ENCODE peak calls at places on chromosome 5, in eight cellular contexts. One of them, this sample, is unnamed.
A peak's percentile ranks its signal among the peaks of the same experiment; 100 is the strongest.

GRCh38 chr5:79456449-79456848 is 57.5 kb downstream of the HOMER1 start:
- DNase-seq in suprapubic skin: no peak
- DNase-seq in cardiac septum: no peak
- DNase-seq in HCT116: no peak
- DNase-seq in IMR-90: no peak
- DNase-seq in substantia nigra: no peak
- DNase-seq in right atrium auricular region: no peak
- DNase-seq in activated T-helper 2 cell treated with anti-CD3 and anti-CD28 coated beads, Interferon-gamma antibody, Interleukin-2, Interleukin-4, amounts not matched to agents 10 μg/mL and 5 μg/mL and 100 μg/mL, durations not matched to agents 14 hours and 24 hours and 36 hours: no peak
- DNase-seq in this sample: no peak

GRCh38 chr5:5340206-5340729 is 82.2 kb upstream of the ICE1 start:
- DNase-seq in suprapubic skin: peak; percentile 87
- DNase-seq in cardiac septum: no peak
- DNase-seq in HCT116: peak; percentile 80
- DNase-seq in IMR-90: peak; percentile 83
- DNase-seq in substantia nigra: no peak
- DNase-seq in right atrium auricular region: peak; percentile 71
- DNase-seq in activated T-helper 2 cell treated with anti-CD3 and anti-CD28 coated beads, Interferon-gamma antibody, Interleukin-2, Interleukin-4, amounts not matched to agents 10 μg/mL and 5 μg/mL and 100 μg/mL, durations not matched to agents 14 hours and 24 hours and 36 hours: no peak
- DNase-seq in this sample: peak; percentile 75

GRCh38 chr5:175885813-175886212 is 14.4 kb downstream of the CPLX2 start:
- DNase-seq in suprapubic skin: no peak
- DNase-seq in cardiac septum: no peak
- DNase-seq in HCT116: no peak
- DNase-seq in IMR-90: no peak
- DNase-seq in substantia nigra: no peak
- DNase-seq in right atrium auricular region: no peak
- DNase-seq in activated T-helper 2 cell treated with anti-CD3 and anti-CD28 coated beads, Interferon-gamma antibody, Interleukin-2, Interleukin-4, amounts not matched to agents 10 μg/mL and 5 μg/mL and 100 μg/mL, durations not matched to agents 14 hours and 24 hours and 36 hours: no peak
- DNase-seq in this sample: no peak

GRCh38 chr5:6856658-6857057 is 143.4 kb downstream of the TENT4A start:
- DNase-seq in suprapubic skin: no peak
- DNase-seq in cardiac septum: no peak
- DNase-seq in HCT116: no peak
- DNase-seq in IMR-90: no peak
- DNase-seq in substantia nigra: no peak
- DNase-seq in right atrium auricular region: no peak
- DNase-seq in activated T-helper 2 cell treated with anti-CD3 and anti-CD28 coated beads, Interferon-gamma antibody, Interleukin-2, Interleukin-4, amounts not matched to agents 10 μg/mL and 5 μg/mL and 100 μg/mL, durations not matched to agents 14 hours and 24 hours and 36 hours: no peak
- DNase-seq in this sample: no peak

GRCh38 chr5:150036513-150036912 is 36.0 kb downstream of the HMGXB3 start:
- DNase-seq in suprapubic skin: no peak
- DNase-seq in cardiac septum: no peak
- DNase-seq in HCT116: no peak
- DNase-seq in IMR-90: peak; percentile 99
- DNase-seq in substantia nigra: no peak
- DNase-seq in right atrium auricular region: no peak
- DNase-seq in activated T-helper 2 cell treated with anti-CD3 and anti-CD28 coated beads, Interferon-gamma antibody, Interleukin-2, Interleukin-4, amounts not matched to agents 10 μg/mL and 5 μg/mL and 100 μg/mL, durations not matched to agents 14 hours and 24 hours and 36 hours: no peak
- DNase-seq in this sample: no peak

GRCh38 chr5:92401492-92401891 is 1018.4 kb upstream of the ARRDC3 start:
- DNase-seq in suprapubic skin: no peak
- DNase-seq in cardiac septum: no peak
- DNase-seq in HCT116: no peak
- DNase-seq in IMR-90: peak; percentile 14
- DNase-seq in substantia nigra: no peak
- DNase-seq in right atrium auricular region: no peak
- DNase-seq in activated T-helper 2 cell treated with anti-CD3 and anti-CD28 coated beads, Interferon-gamma antibody, Interleukin-2, Interleukin-4, amounts not matched to agents 10 μg/mL and 5 μg/mL and 100 μg/mL, durations not matched to agents 14 hours and 24 hours and 36 hours: no peak
- DNase-seq in this sample: no peak

GRCh38 chr5:154850255-154851062 is at the start of gene FAXDC2:
- DNase-seq in suprapubic skin: peak; percentile 93
- DNase-seq in cardiac septum: peak; percentile 89
- DNase-seq in HCT116: no peak
- DNase-seq in IMR-90: peak; percentile 88
- DNase-seq in substantia nigra: peak; percentile 78
- DNase-seq in right atrium auricular region: peak; percentile 93
- DNase-seq in activated T-helper 2 cell treated with anti-CD3 and anti-CD28 coated beads, Interferon-gamma antibody, Interleukin-2, Interleukin-4, amounts not matched to agents 10 μg/mL and 5 μg/mL and 100 μg/mL, durations not matched to agents 14 hours and 24 hours and 36 hours: no peak
- DNase-seq in this sample: peak; percentile 37

GRCh38 chr5:134136771-134137170 is 22.3 kb downstream of the TCF7 start:
- DNase-seq in suprapubic skin: peak; percentile 41
- DNase-seq in cardiac septum: peak; percentile 39
- DNase-seq in HCT116: no peak
- DNase-seq in IMR-90: no peak
- DNase-seq in substantia nigra: no peak
- DNase-seq in right atrium auricular region: peak; percentile 50
- DNase-seq in activated T-helper 2 cell treated with anti-CD3 and anti-CD28 coated beads, Interferon-gamma antibody, Interleukin-2, Interleukin-4, amounts not matched to agents 10 μg/mL and 5 μg/mL and 100 μg/mL, durations not matched to agents 14 hours and 24 hours and 36 hours: no peak
- DNase-seq in this sample: no peak

GRCh38 chr5:136132087-136132486 is 558 bp upstream of the SMAD5 start:
- DNase-seq in suprapubic skin: no peak
- DNase-seq in cardiac septum: no peak
- DNase-seq in HCT116: no peak
- DNase-seq in IMR-90: no peak
- DNase-seq in substantia nigra: peak; percentile 5
- DNase-seq in right atrium auricular region: no peak
- DNase-seq in activated T-helper 2 cell treated with anti-CD3 and anti-CD28 coated beads, Interferon-gamma antibody, Interleukin-2, Interleukin-4, amounts not matched to agents 10 μg/mL and 5 μg/mL and 100 μg/mL, durations not matched to agents 14 hours and 24 hours and 36 hours: no peak
- DNase-seq in this sample: no peak

GRCh38 chr5:79811904-79812303 is 122.3 kb downstream of the CMYA5 start:
- DNase-seq in suprapubic skin: no peak
- DNase-seq in cardiac septum: no peak
- DNase-seq in HCT116: no peak
- DNase-seq in IMR-90: no peak
- DNase-seq in substantia nigra: no peak
- DNase-seq in right atrium auricular region: no peak
- DNase-seq in activated T-helper 2 cell treated with anti-CD3 and anti-CD28 coated beads, Interferon-gamma antibody, Interleukin-2, Interleukin-4, amounts not matched to agents 10 μg/mL and 5 μg/mL and 100 μg/mL, durations not matched to agents 14 hours and 24 hours and 36 hours: no peak
- DNase-seq in this sample: no peak

GRCh38 chr5:92374859-92375258 is 991.7 kb upstream of the ARRDC3 start:
- DNase-seq in suprapubic skin: no peak
- DNase-seq in cardiac septum: no peak
- DNase-seq in HCT116: no peak
- DNase-seq in IMR-90: no peak
- DNase-seq in substantia nigra: no peak
- DNase-seq in right atrium auricular region: no peak
- DNase-seq in activated T-helper 2 cell treated with anti-CD3 and anti-CD28 coated beads, Interferon-gamma antibody, Interleukin-2, Interleukin-4, amounts not matched to agents 10 μg/mL and 5 μg/mL and 100 μg/mL, durations not matched to agents 14 hours and 24 hours and 36 hours: no peak
- DNase-seq in this sample: no peak

GRCh38 chr5:69238760-69239251 is 4.1 kb downstream of the CDK7 start:
- DNase-seq in suprapubic skin: no peak
- DNase-seq in cardiac septum: no peak
- DNase-seq in HCT116: peak; percentile 71
- DNase-seq in IMR-90: peak; percentile 96
- DNase-seq in substantia nigra: no peak
- DNase-seq in right atrium auricular region: no peak
- DNase-seq in activated T-helper 2 cell treated with anti-CD3 and anti-CD28 coated beads, Interferon-gamma antibody, Interleukin-2, Interleukin-4, amounts not matched to agents 10 μg/mL and 5 μg/mL and 100 μg/mL, durations not matched to agents 14 hours and 24 hours and 36 hours: no peak
- DNase-seq in this sample: no peak

GRCh38 chr5:68652507-68652906 is 437.0 kb downstream of the PIK3R1 start:
- DNase-seq in suprapubic skin: no peak
- DNase-seq in cardiac septum: no peak
- DNase-seq in HCT116: no peak
- DNase-seq in IMR-90: no peak
- DNase-seq in substantia nigra: no peak
- DNase-seq in right atrium auricular region: no peak
- DNase-seq in activated T-helper 2 cell treated with anti-CD3 and anti-CD28 coated beads, Interferon-gamma antibody, Interleukin-2, Interleukin-4, amounts not matched to agents 10 μg/mL and 5 μg/mL and 100 μg/mL, durations not matched to agents 14 hours and 24 hours and 36 hours: no peak
- DNase-seq in this sample: no peak

GRCh38 chr5:62282951-62283446 is 23.0 kb upstream of the KIF2A start:
- DNase-seq in suprapubic skin: no peak
- DNase-seq in cardiac septum: no peak
- DNase-seq in HCT116: no peak
- DNase-seq in IMR-90: no peak
- DNase-seq in substantia nigra: no peak
- DNase-seq in right atrium auricular region: no peak
- DNase-seq in activated T-helper 2 cell treated with anti-CD3 and anti-CD28 coated beads, Interferon-gamma antibody, Interleukin-2, Interleukin-4, amounts not matched to agents 10 μg/mL and 5 μg/mL and 100 μg/mL, durations not matched to agents 14 hours and 24 hours and 36 hours: no peak
- DNase-seq in this sample: no peak

GRCh38 chr5:86997501-86997900 is 270.2 kb upstream of the RASA1 start:
- DNase-seq in suprapubic skin: no peak
- DNase-seq in cardiac septum: no peak
- DNase-seq in HCT116: no peak
- DNase-seq in IMR-90: no peak
- DNase-seq in substantia nigra: no peak
- DNase-seq in right atrium auricular region: no peak
- DNase-seq in activated T-helper 2 cell treated with anti-CD3 and anti-CD28 coated beads, Interferon-gamma antibody, Interleukin-2, Interleukin-4, amounts not matched to agents 10 μg/mL and 5 μg/mL and 100 μg/mL, durations not matched to agents 14 hours and 24 hours and 36 hours: no peak
- DNase-seq in this sample: no peak

GRCh38 chr5:135222171-135222681 is 176.8 kb downstream of the MACROH2A1 start:
- DNase-seq in suprapubic skin: peak; percentile 63
- DNase-seq in cardiac septum: no peak
- DNase-seq in HCT116: peak; percentile 15
- DNase-seq in IMR-90: no peak
- DNase-seq in substantia nigra: no peak
- DNase-seq in right atrium auricular region: peak; percentile 40
- DNase-seq in activated T-helper 2 cell treated with anti-CD3 and anti-CD28 coated beads, Interferon-gamma antibody, Interleukin-2, Interleukin-4, amounts not matched to agents 10 μg/mL and 5 μg/mL and 100 μg/mL, durations not matched to agents 14 hours and 24 hours and 36 hours: no peak
- DNase-seq in this sample: no peak

GRCh38 chr5:137185193-137185592 is 313.9 kb downstream of the SPOCK1 start:
- DNase-seq in suprapubic skin: no peak
- DNase-seq in cardiac septum: no peak
- DNase-seq in HCT116: no peak
- DNase-seq in IMR-90: no peak
- DNase-seq in substantia nigra: no peak
- DNase-seq in right atrium auricular region: no peak
- DNase-seq in activated T-helper 2 cell treated with anti-CD3 and anti-CD28 coated beads, Interferon-gamma antibody, Interleukin-2, Interleukin-4, amounts not matched to agents 10 μg/mL and 5 μg/mL and 100 μg/mL, durations not matched to agents 14 hours and 24 hours and 36 hours: no peak
- DNase-seq in this sample: no peak

GRCh38 chr5:150616024-150616470 is 24.4 kb upstream of the SYNPO start:
- DNase-seq in suprapubic skin: no peak
- DNase-seq in cardiac septum: no peak
- DNase-seq in HCT116: no peak
- DNase-seq in IMR-90: no peak
- DNase-seq in substantia nigra: no peak
- DNase-seq in right atrium auricular region: no peak
- DNase-seq in activated T-helper 2 cell treated with anti-CD3 and anti-CD28 coated beads, Interferon-gamma antibody, Interleukin-2, Interleukin-4, amounts not matched to agents 10 μg/mL and 5 μg/mL and 100 μg/mL, durations not matched to agents 14 hours and 24 hours and 36 hours: no peak
- DNase-seq in this sample: no peak

GRCh38 chr5:150161242-150162141 is 5.1 kb upstream of the CDX1 start:
- DNase-seq in suprapubic skin: peak; percentile 92
- DNase-seq in cardiac septum: peak; percentile 92
- DNase-seq in HCT116: peak; percentile 63
- DNase-seq in IMR-90: peak; percentile 65
- DNase-seq in substantia nigra: peak; percentile 35
- DNase-seq in right atrium auricular region: peak; percentile 89
- DNase-seq in activated T-helper 2 cell treated with anti-CD3 and anti-CD28 coated beads, Interferon-gamma antibody, Interleukin-2, Interleukin-4, amounts not matched to agents 10 μg/mL and 5 μg/mL and 100 μg/mL, durations not matched to agents 14 hours and 24 hours and 36 hours: peak; percentile 60
- DNase-seq in this sample: peak; percentile 53

GRCh38 chr5:142769251-142769792 is 855 bp upstream of the ARHGAP26 start:
- DNase-seq in suprapubic skin: no peak
- DNase-seq in cardiac septum: no peak
- DNase-seq in HCT116: no peak
- DNase-seq in IMR-90: no peak
- DNase-seq in substantia nigra: no peak
- DNase-seq in right atrium auricular region: no peak
- DNase-seq in activated T-helper 2 cell treated with anti-CD3 and anti-CD28 coated beads, Interferon-gamma antibody, Interleukin-2, Interleukin-4, amounts not matched to agents 10 μg/mL and 5 μg/mL and 100 μg/mL, durations not matched to agents 14 hours and 24 hours and 36 hours: no peak
- DNase-seq in this sample: no peak

GRCh38 chr5:76371955-76372319 is 31.1 kb upstream of the IQGAP2 start:
- DNase-seq in suprapubic skin: no peak
- DNase-seq in cardiac septum: no peak
- DNase-seq in HCT116: no peak
- DNase-seq in IMR-90: peak; percentile 20
- DNase-seq in substantia nigra: no peak
- DNase-seq in right atrium auricular region: no peak
- DNase-seq in activated T-helper 2 cell treated with anti-CD3 and anti-CD28 coated beads, Interferon-gamma antibody, Interleukin-2, Interleukin-4, amounts not matched to agents 10 μg/mL and 5 μg/mL and 100 μg/mL, durations not matched to agents 14 hours and 24 hours and 36 hours: no peak
- DNase-seq in this sample: no peak

GRCh38 chr5:2149196-2149541 is 266.4 kb upstream of the IRX4 start:
- DNase-seq in suprapubic skin: no peak
- DNase-seq in cardiac septum: no peak
- DNase-seq in HCT116: peak; percentile 31
- DNase-seq in IMR-90: no peak
- DNase-seq in substantia nigra: no peak
- DNase-seq in right atrium auricular region: no peak
- DNase-seq in activated T-helper 2 cell treated with anti-CD3 and anti-CD28 coated beads, Interferon-gamma antibody, Interleukin-2, Interleukin-4, amounts not matched to agents 10 μg/mL and 5 μg/mL and 100 μg/mL, durations not matched to agents 14 hours and 24 hours and 36 hours: no peak
- DNase-seq in this sample: no peak

GRCh38 chr5:141383345-141383744 is 803 bp downstream of the PCDHGA7 start:
- DNase-seq in suprapubic skin: no peak
- DNase-seq in cardiac septum: no peak
- DNase-seq in HCT116: no peak
- DNase-seq in IMR-90: no peak
- DNase-seq in substantia nigra: no peak
- DNase-seq in right atrium auricular region: no peak
- DNase-seq in activated T-helper 2 cell treated with anti-CD3 and anti-CD28 coated beads, Interferon-gamma antibody, Interleukin-2, Interleukin-4, amounts not matched to agents 10 μg/mL and 5 μg/mL and 100 μg/mL, durations not matched to agents 14 hours and 24 hours and 36 hours: no peak
- DNase-seq in this sample: no peak

GRCh38 chr5:178986326-178986960 is 8.7 kb downstream of the GRM6 start:
- DNase-seq in suprapubic skin: no peak
- DNase-seq in cardiac septum: no peak
- DNase-seq in HCT116: no peak
- DNase-seq in IMR-90: no peak
- DNase-seq in substantia nigra: no peak
- DNase-seq in right atrium auricular region: no peak
- DNase-seq in activated T-helper 2 cell treated with anti-CD3 and anti-CD28 coated beads, Interferon-gamma antibody, Interleukin-2, Interleukin-4, amounts not matched to agents 10 μg/mL and 5 μg/mL and 100 μg/mL, durations not matched to agents 14 hours and 24 hours and 36 hours: no peak
- DNase-seq in this sample: no peak

GRCh38 chr5:107517185-107517868 is 153.4 kb downstream of the EFNA5 start:
- DNase-seq in suprapubic skin: no peak
- DNase-seq in cardiac septum: no peak
- DNase-seq in HCT116: no peak
- DNase-seq in IMR-90: no peak
- DNase-seq in substantia nigra: no peak
- DNase-seq in right atrium auricular region: no peak
- DNase-seq in activated T-helper 2 cell treated with anti-CD3 and anti-CD28 coated beads, Interferon-gamma antibody, Interleukin-2, Interleukin-4, amounts not matched to agents 10 μg/mL and 5 μg/mL and 100 μg/mL, durations not matched to agents 14 hours and 24 hours and 36 hours: no peak
- DNase-seq in this sample: no peak

GRCh38 chr5:18465833-18466681 is 831.8 kb downstream of the TAF11L14 start:
- DNase-seq in suprapubic skin: no peak
- DNase-seq in cardiac septum: no peak
- DNase-seq in HCT116: no peak
- DNase-seq in IMR-90: peak; percentile 1
- DNase-seq in substantia nigra: peak; percentile 51
- DNase-seq in right atrium auricular region: no peak
- DNase-seq in activated T-helper 2 cell treated with anti-CD3 and anti-CD28 coated beads, Interferon-gamma antibody, Interleukin-2, Interleukin-4, amounts not matched to agents 10 μg/mL and 5 μg/mL and 100 μg/mL, durations not matched to agents 14 hours and 24 hours and 36 hours: peak; percentile 14
- DNase-seq in this sample: no peak